ENCODE peak calls at places on chromosomes 16 and 17, in four cellular contexts. U, Y, C and F are unnamed samples.

GRCh38 chr16:88357306-88358032 is 25.3 kb upstream of the ZNF469 start:
- DNase-seq in U (no peak), Y (no peak), C (no peak), F (no peak)

GRCh38 chr17:27980035-27980434 is 62.4 kb upstream of the NLK start:
- DNase-seq in U (no peak), Y (no peak), C (no peak), F (no peak)

GRCh38 chr17:80104321-80104955 is 3.1 kb downstream of the GAA start:
- DNase-seq in U (no peak), Y (no peak), C (no peak), F (no peak)

GRCh38 chr17:8985054-8985701 is 19.7 kb upstream of the PIK3R5 start:
- DNase-seq in U (no peak), Y (no peak), C (no peak), F (no peak)

GRCh38 chr16:85663891-85664321 is 24.8 kb downstream of the GINS2 start:
- DNase-seq in U (no peak), Y (no peak), C (no peak), F (no peak)

GRCh38 chr16:85641776-85642176 is 28.7 kb downstream of the GSE1 start:
- DNase-seq in U (no peak), Y (no peak), C (no peak), F (no peak)

GRCh38 chr17:13385481-13385907 is 216.2 kb downstream of the HS3ST3A1 start:
- DNase-seq in U (no peak), Y (no peak), C (no peak), F (no peak)

GRCh38 chr16:11104168-11105037 is 151.6 kb downstream of the SOCS1 start:
- DNase-seq in U (no peak), Y (no peak), C (no peak), F (no peak)

GRCh38 chr16:23712976-23713375 is at the start of gene ERN2:
- DNase-seq in U (no peak), Y (peak), C (no peak), F (no peak)
- TF ChIP-seq FOXK2 in U (no peak), Y (no peak), C (no peak), F (no peak)

GRCh38 chr16:23597003-23597756 is 1.1 kb upstream of the NDUFAB1 start:
- DNase-seq in U (no peak), Y (peak), C (peak), F (peak)
- TF ChIP-seq TARDBP in U (no peak), Y (peak), C (no peak), F (no peak)

DNA sequence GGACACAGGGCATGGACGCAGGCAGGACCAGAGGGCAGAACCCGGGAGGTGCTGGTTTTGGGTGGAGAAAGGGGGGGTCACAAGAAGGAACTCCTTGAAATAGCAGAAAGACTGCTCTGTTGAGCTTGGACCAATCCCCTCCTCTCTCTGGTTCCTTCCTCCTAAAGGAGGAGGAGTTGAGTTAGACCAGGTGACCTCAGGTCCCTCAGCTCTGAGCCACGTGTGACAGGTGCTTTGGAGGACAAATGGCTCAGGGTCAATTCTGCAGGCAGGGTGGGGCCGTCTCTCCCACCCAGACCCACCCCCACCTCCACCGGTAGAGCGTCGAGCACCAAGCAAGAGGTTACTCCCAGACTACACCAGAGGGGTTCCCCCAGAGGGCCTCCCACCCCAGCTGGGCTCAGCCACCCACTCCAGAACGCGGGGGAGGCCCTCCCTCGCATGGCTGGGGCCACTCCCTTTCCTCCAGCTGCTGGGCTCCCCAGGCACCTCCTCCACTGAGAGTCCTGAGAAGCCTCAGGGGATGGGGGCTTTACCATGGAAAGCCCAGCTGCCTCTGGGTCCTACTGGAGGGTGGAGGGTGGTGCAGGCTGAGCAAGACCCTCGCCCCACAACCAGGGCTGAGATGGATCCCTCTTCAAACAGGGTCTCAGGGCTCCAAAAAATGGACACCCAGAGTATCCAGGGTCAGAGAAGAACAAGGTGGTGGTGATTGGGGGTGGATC is 7.7 kb downstream of the MYO1C start:
- DNase-seq in U (peak), Y (peak), C (peak), F (peak)
- TF ChIP-seq FOXK2 in U (no peak), Y (no peak), C (no peak), F (no peak)

GRCh38 chr16:73036074-73036826 is 11.7 kb downstream of the ZFHX3 start:
- DNase-seq in U (peak), Y (no peak), C (no peak), F (no peak)
- TF ChIP-seq TARDBP in U (no peak), Y (no peak), C (no peak), F (no peak)

DNA sequence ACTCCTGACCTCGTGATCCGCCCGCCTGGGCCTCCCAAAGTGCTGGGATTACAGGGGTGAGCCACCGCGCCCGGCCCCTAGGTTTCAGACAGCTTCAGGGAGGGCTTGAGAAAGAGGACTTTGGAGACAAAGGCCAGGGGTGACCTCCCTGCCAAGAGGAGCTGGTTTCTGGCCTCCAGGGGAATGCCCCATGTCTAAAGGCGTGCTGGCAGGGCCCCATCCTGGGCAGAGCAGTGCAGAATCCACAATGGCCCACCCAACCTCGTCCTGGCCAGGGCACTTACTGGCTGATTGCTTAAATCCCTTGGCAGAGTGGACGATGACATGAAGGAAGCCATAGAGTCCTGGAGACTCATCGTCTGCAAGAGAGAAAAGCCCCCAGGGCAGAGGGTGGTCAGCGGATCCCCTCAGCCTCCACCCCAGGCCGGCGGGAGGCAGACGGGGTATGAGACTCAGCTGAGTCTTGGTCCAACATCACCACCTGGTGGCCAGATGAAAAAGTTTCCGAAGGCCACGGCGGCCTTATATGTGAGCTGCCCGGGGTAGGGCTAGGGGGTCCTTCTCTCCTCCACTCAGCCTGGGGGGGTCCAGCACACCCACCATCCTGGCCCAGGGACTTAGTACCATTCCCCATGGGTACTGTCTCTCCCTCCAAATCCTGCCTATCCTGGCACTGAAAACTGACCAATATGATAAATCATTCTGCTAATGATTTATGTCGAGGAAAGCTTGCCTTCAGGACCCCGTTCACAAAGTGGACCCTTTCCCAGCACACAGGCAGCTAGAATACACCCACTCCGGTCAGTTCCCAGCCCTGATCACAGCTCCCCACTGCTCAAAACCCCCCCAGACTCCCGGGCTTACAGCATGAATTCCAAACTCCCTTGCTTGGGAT is 59.1 kb downstream of the TIMM22 start:
- DNase-seq in U (no peak), Y (peak), C (peak), F (peak)
- TF ChIP-seq FOXK2 in U (no peak), Y (no peak), C (no peak), F (no peak)